ENCODE peak calls at places on chromosomes 3 and 15, in seven cellular contexts. Z is K562, U is HepG2, K is GM12878, S is HL-60, E is SK-N-SH, Y is HCT116. C is an unnamed sample.

GRCh38 chr3:63096248-63097058 is 181.7 kb upstream of the SYNPR start:
- DNase-seq in U (no peak), Y (no peak), S (no peak), E (no peak), K (no peak), Z (no peak), C (no peak)

GRCh38 chr3:129571605-129572547 is 28.9 kb downstream of the H1-8 start:
- DNase-seq in U (no peak), E (no peak), Y (no peak), S (no peak), Z (no peak), K (no peak), C (no peak)

GRCh38 chr15:79401301-79401700 is 30.8 kb upstream of the MINAR1 start:
- DNase-seq in S (no peak), Y (no peak), Z (no peak), E (no peak), U (no peak), K (no peak), C (no peak)

GRCh38 chr15:60017538-60018199 is 13.6 kb downstream of the FOXB1 start:
- DNase-seq in K (no peak), Y (no peak), Z (no peak), S (peak), E (no peak), U (no peak), C (no peak)

GRCh38 chr3:42493798-42494151 is 8.7 kb upstream of the VIPR1 start:
- DNase-seq in Z (no peak), S (no peak), E (no peak), K (no peak), U (no peak), Y (no peak), C (no peak)

GRCh38 chr15:25175789-25176615 is 221.2 kb downstream of the SNRPN start:
- DNase-seq in U (no peak), S (no peak), Y (no peak), E (peak), K (no peak), Z (no peak), C (no peak)

GRCh38 chr3:77323616-77324015 is 283.7 kb downstream of the ROBO2 start:
- DNase-seq in E (no peak), K (no peak), S (no peak), Y (no peak), U (peak), Z (no peak), C (no peak)

GRCh38 chr3:1439395-1439794 is 346.6 kb downstream of the CNTN6 start:
- DNase-seq in U (no peak), Z (no peak), Y (no peak), E (no peak), K (no peak), S (no peak), C (peak)

GRCh38 chr3:104596551-104596950 is 770.2 kb upstream of the ALCAM start:
- DNase-seq in E (peak), S (peak), Y (peak), K (peak), U (peak), Z (no peak), C (peak)

GRCh38 chr3:195580733-195581443 is 2.9 kb downstream of the APOD start:
- DNase-seq in Y (no peak), U (no peak), S (no peak), E (no peak), K (no peak), Z (no peak), C (no peak)

GRCh38 chr3:139835830-139836655 is 98.9 kb upstream of the CLSTN2 start:
- DNase-seq in Z (no peak), E (no peak), Y (no peak), U (no peak), S (no peak), K (no peak), C (no peak)

GRCh38 chr3:127929818-127930217 is 14.8 kb downstream of the KBTBD12 start:
- DNase-seq in Z (no peak), E (no peak), Y (no peak), U (no peak), K (no peak), S (no peak), C (no peak)

GRCh38 chr3:81816473-81817260 is 55.2 kb upstream of the GBE1 start:
- DNase-seq in U (no peak), S (no peak), E (no peak), Y (no peak), K (peak), Z (no peak), C (no peak)

GRCh38 chr3:127159547-127159946 is 33.4 kb upstream of the PRR23E start:
- DNase-seq in U (no peak), K (no peak), Y (no peak), S (no peak), Z (no peak), E (no peak), C (peak)

GRCh38 chr3:130517541-130517940 is 564 bp downstream of the COL6A6 start:
- DNase-seq in Z (no peak), K (no peak), Y (no peak), S (no peak), U (no peak), E (peak), C (no peak)

GRCh38 chr15:52111517-52112202 is 915 bp downstream of the BCL2L10 start:
- DNase-seq in E (no peak), K (no peak), Y (no peak), Z (no peak), U (no peak), S (no peak), C (no peak)

GRCh38 chr3:114878119-114878839 is 268.8 kb downstream of the ZBTB20 start:
- DNase-seq in E (no peak), Z (no peak), S (no peak), K (no peak), Y (peak), U (no peak), C (peak)

GRCh38 chr15:51075364-51075763 is 19.3 kb downstream of the TNFAIP8L3 start:
- DNase-seq in Z (no peak), S (no peak), Y (no peak), K (no peak), U (no peak), E (no peak), C (no peak)

GRCh38 chr3:195407511-195408409 is 35.1 kb downstream of the ACAP2 start:
- DNase-seq in Z (no peak), S (no peak), Y (no peak), K (no peak), E (no peak), U (no peak), C (no peak)

GRCh38 chr3:138943724-138944131 is 3.2 kb downstream of the FOXL2 start:
- DNase-seq in Z (no peak), E (no peak), K (no peak), Y (no peak), S (no peak), U (no peak), C (no peak)

GRCh38 chr3:183541738-183542137 is 13.8 kb downstream of the KLHL6 start:
- DNase-seq in S (no peak), Y (no peak), E (no peak), U (no peak), K (no peak), Z (no peak), C (no peak)

GRCh38 chr3:14110699-14111098 is 14.0 kb downstream of the CHCHD4 start:
- DNase-seq in Y (no peak), E (no peak), S (no peak), U (no peak), Z (no peak), K (no peak), C (no peak)

GRCh38 chr3:52218454-52218853 is 7.0 kb downstream of the TLR9 start:
- DNase-seq in U (no peak), Z (peak), S (no peak), E (no peak), K (no peak), Y (no peak), C (no peak)

GRCh38 chr15:29664406-29664805 is 157.9 kb downstream of the TJP1 start:
- DNase-seq in S (no peak), K (no peak), U (no peak), E (no peak), Z (no peak), Y (no peak), C (no peak)

GRCh38 chr15:45253330-45253729 is 1.3 kb downstream of the SLC28A2 start:
- DNase-seq in U (no peak), E (peak), Z (peak), K (no peak), Y (no peak), S (no peak), C (peak)

GRCh38 chr3:132433121-132433520 is 15.8 kb downstream of the DNAJC13 start:
- DNase-seq in U (no peak), Y (no peak), E (no peak), K (no peak), Z (no peak), S (no peak), C (no peak)

GRCh38 chr3:14386254-14386653 is 16.2 kb upstream of the SLC6A6 start:
- DNase-seq in S (no peak), E (no peak), U (no peak), K (no peak), Y (no peak), Z (no peak), C (no peak)

GRCh38 chr3:169146866-169147245 is 516.7 kb downstream of the MECOM start:
- DNase-seq in Z (no peak), S (no peak), U (no peak), Y (no peak), E (no peak), K (no peak), C (no peak)

GRCh38 chr3:127044996-127045395 is 62.1 kb downstream of the PLXNA1 start:
- DNase-seq in E (peak), Y (peak), S (no peak), U (no peak), Z (peak), K (no peak), C (peak)

GRCh38 chr15:48936666-48937065 is 27.1 kb downstream of the SHC4 start:
- DNase-seq in U (no peak), S (no peak), E (no peak), Y (no peak), Z (no peak), K (no peak), C (no peak)

GRCh38 chr3:158701666-158702065 is 29.2 kb upstream of the LXN start:
- DNase-seq in K (no peak), Y (no peak), U (no peak), E (no peak), S (no peak), Z (no peak), C (no peak)

GRCh38 chr15:29233566-29233965 is 36.1 kb downstream of the NSMCE3 start:
- DNase-seq in U (no peak), S (no peak), K (no peak), Z (no peak), E (no peak), Y (no peak), C (no peak)

GRCh38 chr3:37700849-37701248 is 160.8 kb upstream of the CTDSPL start:
- DNase-seq in Z (no peak), Y (no peak), S (no peak), U (no peak), E (peak), K (no peak), C (no peak)

GRCh38 chr3:48847586-48848423 is at the start of gene PRKAR2A:
- DNase-seq in Z (peak), E (peak), U (peak), S (peak), K (peak), Y (peak), C (peak)

GRCh38 chr3:48848816-48849515 is 1.3 kb upstream of the PRKAR2A start:
- DNase-seq in E (no peak), K (no peak), S (no peak), U (no peak), Y (no peak), Z (no peak), C (no peak)

GRCh38 chr3:48847053-48847585 is 555 bp downstream of the PRKAR2A start:
- DNase-seq in E (peak), Y (peak), Z (peak), U (peak), K (no peak), S (peak), C (peak)

GRCh38 chr3:48852151-48852550 is 4.5 kb upstream of the PRKAR2A start:
- DNase-seq in K (no peak), E (no peak), Y (no peak), S (no peak), U (no peak), Z (no peak), C (no peak)

DNA sequence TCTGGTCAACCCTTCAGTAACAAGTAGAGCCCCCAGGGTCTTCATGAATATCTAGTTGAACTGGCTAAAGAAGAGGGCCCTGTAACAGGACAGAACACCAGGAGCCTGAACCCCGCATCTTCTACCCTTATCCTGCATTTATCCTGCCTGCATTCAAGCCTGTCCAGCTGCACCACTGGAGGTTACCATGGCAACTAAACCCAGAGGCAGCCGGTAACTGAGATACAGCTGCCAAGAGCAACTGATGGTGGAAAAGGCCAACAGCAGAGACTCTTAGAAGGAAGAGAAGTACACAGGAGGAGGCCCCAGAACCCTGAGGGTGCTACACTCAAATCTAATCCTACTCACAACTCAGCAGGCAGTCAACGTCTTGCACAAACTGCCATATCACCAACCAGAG is 3.7 kb upstream of the PRKAR2A start:
- DNase-seq in U (no peak), S (no peak), E (peak), Y (no peak), K (no peak), Z (no peak), C (peak)
- TF ChIP-seq POLR2AphosphoS5 in U (no peak), S (no peak), E (no peak), Y (no peak), K (no peak), Z (no peak), C (no peak)

GRCh38 chr3:108804956-108805355 is 17.6 kb upstream of the TRAT1 start:
- DNase-seq in U (no peak), Y (no peak), E (no peak), Z (no peak), S (no peak), K (no peak), C (no peak)
- TF ChIP-seq REST in U (no peak), Y (no peak), E (no peak), Z (no peak), S (no peak), K (no peak), C (no peak)

GRCh38 chr3:46124216-46125143 is 83.6 kb downstream of the CCR1 start:
- DNase-seq in U (no peak), S (no peak), E (no peak), K (no peak), Y (no peak), Z (no peak), C (no peak)
- TF ChIP-seq POLR2AphosphoS5 in U (no peak), S (no peak), E (no peak), K (no peak), Y (no peak), Z (no peak), C (no peak)

DNA sequence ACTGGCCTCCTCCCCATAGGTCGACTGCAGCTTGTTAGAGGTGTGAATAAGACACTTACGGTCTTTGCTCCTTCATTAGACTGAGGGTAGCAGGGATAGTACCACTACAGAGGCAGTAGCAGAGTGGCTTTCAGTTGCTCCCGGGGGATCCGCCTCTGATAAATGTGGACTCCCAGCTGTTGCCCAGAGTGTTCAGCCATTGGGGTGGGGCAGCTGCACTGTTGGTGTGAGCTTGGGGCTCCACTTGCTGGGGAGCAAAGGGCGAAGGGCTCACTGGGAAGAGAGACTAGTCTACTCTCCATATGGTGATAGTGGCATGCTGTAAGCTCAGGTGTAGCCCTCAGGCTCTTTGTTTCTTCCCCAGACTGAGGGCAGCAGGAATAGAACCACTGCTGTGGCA is 239.1 kb downstream of the LRRN1 start:
- DNase-seq in S (no peak), U (no peak), K (no peak), Y (no peak), E (no peak), Z (no peak), C (no peak)
- TF ChIP-seq REST in S (no peak), U (no peak), K (no peak), Y (no peak), E (no peak), Z (no peak), C (no peak)

DNA sequence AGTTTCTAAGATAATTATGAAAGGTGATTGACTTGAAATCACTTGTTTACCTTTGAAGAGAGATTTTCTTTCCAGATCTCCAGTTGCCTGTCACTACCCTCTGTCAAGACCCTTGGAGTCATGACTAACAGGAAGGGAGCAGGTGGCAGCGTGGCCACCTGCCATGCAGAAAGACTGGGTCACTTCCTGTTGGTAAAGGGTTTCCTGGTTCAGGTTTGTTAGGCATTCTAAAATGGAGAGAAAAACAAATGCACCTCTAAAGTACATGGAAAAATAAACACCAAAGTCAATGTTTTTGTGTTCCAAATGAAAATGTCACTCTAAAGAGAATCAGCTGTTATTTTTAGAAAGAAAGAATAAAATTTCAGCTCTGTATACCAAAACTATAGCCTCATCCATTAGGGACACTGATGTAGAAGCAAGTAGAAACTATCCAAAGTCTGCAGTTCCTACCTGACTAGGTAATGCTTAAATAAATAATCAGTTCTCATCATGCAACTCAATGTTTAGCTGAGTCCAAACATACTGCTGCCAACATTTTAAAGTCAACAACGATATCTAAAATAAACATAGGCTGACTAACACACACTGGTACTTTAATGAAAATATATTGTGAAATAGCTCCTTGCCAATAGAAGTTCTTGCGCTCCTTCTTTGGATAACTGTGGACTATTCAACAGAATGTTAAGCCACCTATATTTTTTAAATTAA is 23.9 kb upstream of the TM4SF1 start:
- DNase-seq in Z (no peak), Y (no peak), K (no peak), U (peak), E (no peak), S (no peak), C (no peak)
- TF ChIP-seq POLR2AphosphoS5 in Z (no peak), Y (no peak), K (no peak), U (no peak), E (no peak), S (no peak), C (no peak)

GRCh38 chr3:150451329-150452084 is 43.4 kb downstream of the TSC22D2 start:
- DNase-seq in S (no peak), E (no peak), Z (peak), Y (no peak), U (no peak), K (no peak), C (no peak)
- TF ChIP-seq REST in S (no peak), E (no peak), Z (no peak), Y (no peak), U (no peak), K (no peak), C (no peak)

C was measured in GM23338.